ENCODE peak calls at places on chromosomes 3 and 15, in four cellular contexts. O, H, N and B are unnamed samples.

GRCh38 chr15:75151214-75152128 is 50.2 kb upstream of the C15orf39 start:
- DNase-seq in O (no peak), H (no peak), N (no peak), B (no peak)

GRCh38 chr3:11379238-11379823 is 107.1 kb downstream of the ATG7 start:
- DNase-seq in O (no peak), H (no peak), N (peak), B (no peak)

GRCh38 chr3:194879126-194879887 is 193.6 kb downstream of the FAM43A start:
- DNase-seq in O (no peak), H (no peak), N (no peak), B (no peak)

GRCh38 chr3:43296565-43296964 is 10.2 kb downstream of the SNRK start:
- DNase-seq in O (peak), H (no peak), N (no peak), B (peak)

GRCh38 chr3:4826237-4827100 is 152.8 kb upstream of the BHLHE40 start:
- DNase-seq in O (no peak), H (peak), N (no peak), B (no peak)

GRCh38 chr15:82647835-82648256 is 683 bp upstream of the CPEB1 start:
- DNase-seq in O (no peak), H (no peak), N (peak), B (no peak)

GRCh38 chr3:195270350-195271115 is 426 bp downstream of the XXYLT1 start:
- DNase-seq in O (peak), H (no peak), N (peak), B (no peak)

GRCh38 chr15:70327328-70328136 is 229.8 kb upstream of the TLE3 start:
- DNase-seq in O (no peak), H (no peak), N (no peak), B (no peak)

GRCh38 chr3:33592999-33593398 is 125.1 kb downstream of the CLASP2 start:
- DNase-seq in O (no peak), H (no peak), N (no peak), B (no peak)

GRCh38 chr3:171446801-171447578 is 13.2 kb downstream of the TNIK start:
- DNase-seq in O (no peak), H (no peak), N (no peak), B (no peak)

GRCh38 chr3:139235192-139235591 is 108.6 kb upstream of the MRPS22 start:
- DNase-seq in O (no peak), H (no peak), N (no peak), B (no peak)

GRCh38 chr3:24763421-24763820 is 268.8 kb upstream of the THRB start:
- DNase-seq in O (no peak), H (peak), N (no peak), B (no peak)

GRCh38 chr3:188057124-188057523 is 96.8 kb upstream of the LPP start:
- DNase-seq in O (no peak), H (no peak), N (no peak), B (no peak)

GRCh38 chr15:89593018-89593417 is 17.7 kb downstream of the TICRR start:
- DNase-seq in O (no peak), H (no peak), N (no peak), B (no peak)

GRCh38 chr3:114743746-114744145 is 403.3 kb downstream of the ZBTB20 start:
- DNase-seq in O (no peak), H (no peak), N (no peak), B (no peak)

GRCh38 chr3:2714856-2715255 is 395.3 kb downstream of the IL5RA start:
- DNase-seq in O (peak), H (no peak), N (no peak), B (no peak)

GRCh38 chr3:137300703-137301102 is 342.9 kb downstream of the IL20RB start:
- DNase-seq in O (no peak), H (no peak), N (no peak), B (no peak)

DNA sequence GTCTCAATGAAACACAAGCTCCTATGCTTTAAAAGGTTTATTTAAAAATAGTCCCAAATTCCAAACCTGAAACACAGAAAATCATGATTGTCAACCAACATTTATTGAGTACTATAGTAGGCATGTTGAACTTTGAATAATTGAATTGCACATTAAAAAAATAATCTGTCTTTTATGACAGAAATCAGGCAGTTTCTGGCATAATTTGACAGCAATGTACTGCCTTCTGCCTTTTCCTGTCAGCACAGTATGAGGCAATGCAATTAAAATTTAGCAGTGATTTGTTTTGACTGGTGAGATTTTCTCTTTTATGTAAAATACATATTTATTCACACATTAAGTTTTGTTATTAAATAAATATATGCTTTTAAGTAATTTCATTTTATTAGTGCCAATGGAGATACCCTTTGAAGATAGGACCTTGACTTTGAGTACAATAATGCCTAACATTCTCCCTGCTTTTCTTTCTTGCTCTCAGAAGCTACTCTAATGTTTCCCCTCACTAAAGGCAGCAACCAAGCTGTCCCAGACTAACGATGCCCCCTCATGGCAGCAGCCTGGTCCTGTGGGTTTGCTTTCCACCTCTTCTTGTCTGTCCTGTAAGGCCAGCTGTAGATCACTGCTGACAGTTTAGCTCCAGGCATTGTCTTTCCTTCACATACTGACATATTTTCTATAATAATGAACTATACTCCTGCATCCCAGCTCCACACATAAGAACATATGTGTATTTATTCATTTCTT is 346.7 kb downstream of the IL20RB start:
- DNase-seq in O (no peak), H (no peak), N (peak), B (no peak)
- TF ChIP-seq CTCF in O (no peak), H (no peak), N (no peak), B (no peak)

DNA sequence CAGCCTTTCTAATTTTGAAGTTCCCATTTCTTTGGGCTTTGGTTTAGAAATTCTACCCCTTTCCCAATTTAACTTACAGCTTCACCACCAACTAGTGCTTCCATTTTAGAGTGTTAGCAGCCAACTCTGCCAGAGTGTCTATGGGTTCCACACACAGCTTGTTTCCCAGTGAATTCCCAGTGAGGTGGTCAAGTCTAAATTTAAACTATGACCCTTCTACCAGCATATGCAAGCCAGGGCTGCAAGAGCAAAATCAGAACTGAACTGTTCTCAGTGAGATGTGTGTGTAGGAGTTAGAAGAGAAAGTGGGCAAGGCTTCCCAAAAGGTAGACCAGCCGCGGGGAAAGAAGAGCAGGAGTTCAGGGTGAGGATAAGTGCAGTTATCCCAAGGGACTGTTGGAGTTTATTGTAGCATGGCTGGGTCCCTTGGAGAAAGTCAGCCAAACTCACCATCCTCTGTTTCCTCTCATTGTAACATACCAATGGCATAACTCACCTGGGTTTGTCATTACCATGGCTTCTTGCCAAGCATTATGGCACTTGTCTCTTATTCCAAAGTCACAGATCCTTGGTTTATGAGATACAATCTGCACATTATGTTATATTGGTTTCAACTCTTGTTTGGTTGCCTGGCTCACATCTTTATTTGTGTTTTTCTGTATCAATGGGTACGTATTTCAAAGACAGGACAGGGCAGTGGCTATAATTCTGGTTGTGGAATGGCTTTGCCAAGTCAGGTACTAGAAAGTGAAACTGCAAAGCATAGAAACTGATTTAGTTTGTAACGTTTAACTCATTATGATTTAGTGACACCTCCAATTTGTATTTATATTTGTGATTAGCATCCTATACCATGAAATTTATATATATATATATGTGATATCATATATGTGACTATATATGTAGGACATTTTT is 130.2 kb upstream of the UMPS start:
- DNase-seq in O (no peak), H (no peak), N (no peak), B (no peak)
- TF ChIP-seq CTCF in O (no peak), H (no peak), N (no peak), B (no peak)

GRCh38 chr3:129348734-129349133 is 70.1 kb downstream of the HMCES start:
- DNase-seq in O (peak), H (no peak), N (no peak), B (no peak)

GRCh38 chr3:129349791-129350190 is 71.1 kb downstream of the HMCES start:
- DNase-seq in O (no peak), H (no peak), N (no peak), B (no peak)

GRCh38 chr3:129353589-129353941 is 74.9 kb downstream of the EFCAB12 start:
- DNase-seq in O (no peak), H (no peak), N (no peak), B (no peak)

GRCh38 chr3:129352650-129353588 is 74.2 kb downstream of the HMCES start:
- DNase-seq in O (no peak), H (no peak), N (no peak), B (no peak)

DNA sequence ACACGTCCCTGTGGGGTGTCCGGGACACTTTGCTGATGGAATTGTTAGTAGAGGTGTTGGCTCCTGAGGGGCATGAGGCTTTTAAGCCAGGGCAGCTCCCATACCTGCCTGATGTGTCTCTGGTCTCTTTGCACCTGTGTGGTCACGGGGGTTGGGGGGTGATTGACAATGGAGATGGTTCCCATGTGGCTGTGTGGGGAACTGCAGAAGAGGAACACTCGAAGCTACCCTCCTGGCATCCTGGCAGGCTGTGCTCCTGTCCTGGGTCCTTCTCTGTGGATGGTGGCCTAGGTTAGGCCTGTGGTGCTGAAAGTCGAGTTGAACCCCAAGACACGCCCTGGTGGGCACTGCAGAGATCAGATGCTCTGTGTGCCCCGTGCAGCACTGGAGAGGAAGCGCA is 73.4 kb downstream of the HMCES start:
- DNase-seq in O (no peak), H (no peak), N (no peak), B (no peak)
- TF ChIP-seq CTCF in O (peak), H (peak), N (peak), B (peak)

GRCh38 chr3:186208328-186208989 is 99.6 kb upstream of the ETV5 start:
- DNase-seq in O (peak), H (no peak), N (no peak), B (no peak)
- TF ChIP-seq CTCF in O (no peak), H (peak), N (no peak), B (no peak)

GRCh38 chr3:184806567-184807271 is 5.2 kb upstream of the VPS8 start:
- DNase-seq in O (no peak), H (no peak), N (no peak), B (no peak)

GRCh38 chr3:184807549-184807948 is 4.4 kb upstream of the VPS8 start:
- DNase-seq in O (no peak), H (no peak), N (no peak), B (no peak)

GRCh38 chr3:184805351-184806038 is 6.5 kb upstream of the VPS8 start:
- DNase-seq in O (no peak), H (no peak), N (no peak), B (no peak)

GRCh38 chr3:184811034-184811433 is 932 bp upstream of the VPS8 start:
- DNase-seq in O (no peak), H (no peak), N (no peak), B (no peak)

DNA sequence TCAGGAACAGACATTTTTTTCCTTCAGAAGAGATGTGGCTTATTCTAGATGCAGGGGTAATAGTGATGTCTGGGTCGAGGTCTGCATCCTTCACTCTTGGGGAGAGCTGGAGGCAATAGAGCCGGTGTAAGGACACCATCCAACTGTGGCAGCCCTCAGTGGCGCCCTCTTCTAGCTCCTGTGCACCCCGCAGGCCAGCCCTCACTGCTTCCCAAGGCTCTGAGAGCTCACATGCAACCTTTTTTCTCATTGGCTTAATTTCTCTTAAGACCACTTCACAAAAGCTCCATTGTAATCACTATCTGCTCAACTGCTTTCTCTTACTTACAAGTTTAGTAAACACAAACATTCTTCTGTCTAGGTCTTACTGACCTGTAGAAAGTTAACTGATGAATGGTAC is 3.9 kb upstream of the VPS8 start:
- DNase-seq in O (no peak), H (no peak), N (peak), B (no peak)
- TF ChIP-seq CTCF in O (peak), H (peak), N (peak), B (peak)

GRCh38 chr3:122681294-122682015 is 816 bp downstream of the PARP14 start:
- DNase-seq in O (no peak), H (no peak), N (no peak), B (no peak)
- TF ChIP-seq CTCF in O (no peak), H (no peak), N (no peak), B (no peak)

GRCh38 chr15:51801391-51801835 is 28.0 kb upstream of the TMOD3 start:
- DNase-seq in O (no peak), H (no peak), N (peak), B (no peak)
- TF ChIP-seq CTCF in O (no peak), H (peak), N (peak), B (no peak)

DNA sequence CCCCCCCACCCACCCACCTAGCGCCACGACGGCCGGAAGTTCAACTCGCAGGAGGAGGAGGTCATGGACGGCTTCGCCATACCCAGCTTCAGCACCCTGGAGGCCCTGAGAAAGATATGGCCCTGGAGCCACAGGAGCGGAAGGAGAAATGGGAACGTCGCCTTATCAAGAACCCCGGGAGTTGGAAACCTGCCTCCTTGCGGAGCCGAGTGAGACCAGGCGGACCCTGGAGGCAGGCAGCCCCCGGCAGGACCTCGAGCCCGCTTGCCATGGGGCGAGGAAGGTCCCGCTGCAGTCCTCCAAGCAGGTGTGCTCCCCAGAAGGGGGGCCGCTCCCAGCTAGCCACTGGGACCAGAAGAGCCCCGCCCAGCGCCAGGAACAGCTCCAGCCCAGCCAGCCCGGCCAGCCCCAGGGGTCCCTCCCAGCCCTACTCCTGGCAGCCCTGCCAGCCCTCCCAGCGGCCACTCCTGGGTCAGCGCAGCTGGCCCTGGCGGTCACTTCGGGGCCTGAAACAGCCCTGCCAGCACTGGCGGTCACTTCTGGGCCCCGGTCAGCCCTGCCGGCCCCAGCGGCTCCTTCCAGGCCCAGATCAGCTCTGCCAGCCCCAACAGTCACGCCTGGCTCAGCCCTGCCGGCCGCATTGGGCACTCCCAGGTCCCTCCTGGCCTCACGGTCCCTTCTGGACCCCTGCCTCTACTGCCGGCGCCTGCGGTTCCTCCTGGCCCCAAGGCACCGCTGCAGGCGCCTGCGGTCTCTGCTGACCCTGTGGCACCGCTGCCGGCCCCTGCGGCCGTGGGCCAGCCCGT is 10.3 kb upstream of the ROPN1B start:
- DNase-seq in O (no peak), H (no peak), N (no peak), B (no peak)
- TF ChIP-seq CTCF in O (no peak), H (no peak), N (no peak), B (no peak)